ENCODE peak calls at places on chromosomes 1 and 21, in six cellular contexts. B, U, C, Q, P and D are unnamed samples.

GRCh38 chr1:108645479-108646184 is 15.3 kb downstream of the HENMT1 start:
- DNase-seq in B (no peak), C (peak), P (no peak), Q (no peak), U (no peak), D (no peak)

GRCh38 chr1:56064705-56065104 is 514.7 kb downstream of the PLPP3 start:
- DNase-seq in B (no peak), Q (no peak), C (no peak), U (peak), P (no peak), D (no peak)

GRCh38 chr1:217214551-217214950 is 416.3 kb downstream of the GPATCH2 start:
- DNase-seq in B (no peak), C (no peak), U (no peak), P (no peak), Q (no peak), D (no peak)

GRCh38 chr1:246497331-246497915 is 9.7 kb downstream of the SMYD3 start:
- DNase-seq in U (peak), Q (no peak), C (peak), B (no peak), P (no peak), D (no peak)

GRCh38 chr21:38223893-38224540 is 32.8 kb upstream of the KCNJ15 start:
- DNase-seq in U (no peak), P (no peak), Q (no peak), B (no peak), C (no peak), D (no peak)

GRCh38 chr1:110583505-110583904 is 22.7 kb downstream of the KCNA2 start:
- DNase-seq in Q (no peak), U (no peak), C (no peak), P (no peak), B (no peak), D (no peak)

GRCh38 chr1:111354584-111354983 is 63.9 kb downstream of the CHIA start:
- DNase-seq in Q (no peak), U (no peak), B (no peak), C (no peak), P (no peak), D (no peak)

GRCh38 chr21:32099812-32100416 is 178.9 kb downstream of the MIS18A start:
- DNase-seq in C (no peak), U (no peak), P (no peak), Q (no peak), B (no peak), D (no peak)

GRCh38 chr1:178566187-178566586 is 53.3 kb downstream of the TEX35 start:
- DNase-seq in U (no peak), B (no peak), P (no peak), Q (no peak), C (no peak), D (peak)

GRCh38 chr21:24910591-24910990 is 696.7 kb downstream of the MRPL39 start:
- DNase-seq in Q (no peak), U (no peak), P (no peak), C (no peak), B (no peak), D (no peak)

GRCh38 chr1:5522605-5523145 is 469.6 kb downstream of the NPHP4 start:
- DNase-seq in P (no peak), U (no peak), B (no peak), C (no peak), Q (no peak), D (no peak)

GRCh38 chr1:211013346-211014240 is 120.4 kb downstream of the KCNH1 start:
- DNase-seq in C (no peak), B (no peak), Q (no peak), P (no peak), U (no peak), D (no peak)

GRCh38 chr1:64161347-64162080 is 41.9 kb upstream of the UBE2U start:
- DNase-seq in U (no peak), B (no peak), Q (no peak), P (no peak), C (no peak), D (no peak)

GRCh38 chr1:244865028-244865371 is 657 bp upstream of the HNRNPU start:
- DNase-seq in Q (peak), U (peak), B (no peak), P (peak), C (peak), D (no peak)

GRCh38 chr1:244862699-244863490 is 1.4 kb downstream of the HNRNPU start:
- DNase-seq in C (peak), U (peak), Q (peak), B (peak), P (peak), D (peak)

GRCh38 chr1:244863491-244864252 is 671 bp downstream of the HNRNPU start:
- DNase-seq in U (no peak), Q (peak), B (no peak), C (no peak), P (peak), D (no peak)

GRCh38 chr1:244865820-244866219 is 1.5 kb upstream of the HNRNPU start:
- DNase-seq in B (no peak), Q (no peak), P (no peak), U (no peak), C (no peak), D (no peak)

GRCh38 chr1:244864253-244865027 is at the start of gene HNRNPU:
- DNase-seq in U (peak), B (peak), Q (peak), P (peak), C (peak), D (peak)
- TF ChIP-seq POLR2A in U (peak), B (peak), Q (peak), P (peak), C (peak), D (peak)

GRCh38 chr1:222711319-222712252 is 705 bp downstream of the AIDA start:
- DNase-seq in Q (peak), B (peak), U (peak), C (peak), P (peak), D (no peak)

GRCh38 chr1:222716393-222716792 is 4.0 kb downstream of the BROX start:
- DNase-seq in B (no peak), U (no peak), Q (no peak), C (no peak), P (no peak), D (no peak)

GRCh38 chr1:222712253-222713090 is at the start of the genes AIDA and BROX:
- DNase-seq in C (peak), Q (peak), B (peak), U (peak), P (peak), D (no peak)

GRCh38 chr1:222709700-222710153 is 2.6 kb downstream of the AIDA start:
- DNase-seq in Q (no peak), U (no peak), B (no peak), P (no peak), C (peak), D (no peak)

GRCh38 chr1:222713091-222714012 is 988 bp downstream of the BROX start:
- DNase-seq in Q (peak), B (peak), C (peak), P (peak), U (peak), D (peak)
- TF ChIP-seq POLR2A in Q (no peak), B (peak), C (peak), P (no peak), U (peak), D (peak)

GRCh38 chr1:1231400-1232223 is at the start of gene SDF4:
- DNase-seq in B (peak), U (peak), C (peak), P (peak), Q (peak), D (peak)
- TF ChIP-seq POLR2A in B (peak), U (peak), C (peak), P (no peak), Q (no peak), D (peak)

GRCh38 chr1:27137022-27137542 is 17.8 kb downstream of the SLC9A1 start:
- DNase-seq in U (no peak), C (peak), B (peak), P (peak), Q (peak), D (no peak)
- TF ChIP-seq POLR2A in U (no peak), C (peak), B (peak), P (no peak), Q (no peak), D (peak)

DNA sequence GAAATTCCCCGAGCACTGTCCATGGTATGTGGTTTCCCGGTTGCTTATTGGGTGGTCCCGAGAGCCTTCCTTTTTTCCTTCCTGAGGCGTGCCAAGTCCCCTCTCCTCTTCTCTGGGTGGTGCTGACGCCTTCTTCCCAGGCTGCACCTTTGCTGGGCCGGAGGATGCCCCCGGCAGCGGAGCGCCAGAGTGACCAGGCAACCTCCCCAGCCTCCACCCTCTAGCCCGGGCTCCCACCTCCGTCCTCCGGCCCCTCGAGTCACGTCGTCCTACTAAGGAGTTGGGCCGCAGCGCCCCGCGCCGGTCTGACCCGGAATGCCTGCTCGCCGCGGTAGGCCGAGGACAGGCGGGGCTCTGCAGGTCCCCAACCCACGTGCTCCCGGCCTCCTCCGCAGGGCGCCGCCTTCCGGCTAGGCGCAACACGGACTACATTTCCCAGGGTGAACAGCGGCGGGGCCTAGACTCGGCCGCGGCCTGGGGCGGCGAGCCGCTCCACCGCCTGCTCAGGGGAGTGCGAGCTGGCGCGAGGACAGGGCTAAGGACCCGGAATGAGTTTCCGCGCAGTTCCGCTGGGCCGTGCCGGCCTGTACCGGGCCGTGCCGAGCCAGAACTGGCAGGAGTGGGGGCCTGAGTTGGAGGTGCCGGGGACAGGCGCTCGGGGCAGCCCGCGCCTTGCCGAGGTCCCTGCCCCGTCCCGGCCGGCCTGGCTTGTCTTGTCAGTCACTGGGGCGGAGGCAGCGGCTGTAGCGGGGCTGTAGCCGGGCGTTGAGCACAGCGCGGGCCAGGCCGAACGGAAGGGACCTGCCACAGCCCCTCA is at the start of gene IPO13:
- DNase-seq in B (peak), P (peak), Q (peak), C (peak), U (peak), D (peak)
- TF ChIP-seq POLR2A in B (peak), P (no peak), Q (no peak), C (peak), U (peak), D (peak)

GRCh38 chr1:180652791-180653190 is 21.0 kb downstream of the XPR1 start:
- DNase-seq in C (no peak), P (no peak), Q (no peak), U (no peak), B (no peak), D (no peak)
- TF ChIP-seq POLR2A in C (no peak), P (no peak), Q (no peak), U (no peak), B (no peak), D (no peak)

GRCh38 chr21:36135391-36136094 is 664 bp downstream of the CBR3 start:
- DNase-seq in P (peak), B (peak), C (no peak), U (peak), Q (no peak), D (no peak)
- TF ChIP-seq POLR2A in P (no peak), B (no peak), C (no peak), U (no peak), Q (no peak), D (no peak)